ENCODE peak calls at places on chromosomes 13 and 19, in six cellular contexts. A is uterus, X is brain microvascular endothelial cell, O is ascending aorta, Z is heart right ventricle, H is upper lobe of left lung. E is an unnamed sample.

GRCh38 chr13:59687028-59687427 is 476.7 kb downstream of the DIAPH3 start:
- DNase-seq in X (no peak), O (no peak), H (no peak), A (no peak), Z (no peak), E (no peak)

GRCh38 chr13:23551213-23552008 is 18.8 kb upstream of the TNFRSF19 start:
- DNase-seq in X (no peak), A (no peak), Z (no peak), H (no peak), O (no peak), E (no peak)

GRCh38 chr13:61286148-61286745 is 129.4 kb downstream of the PCDH20 start:
- DNase-seq in O (no peak), A (no peak), H (no peak), X (no peak), Z (no peak), E (no peak)

GRCh38 chr13:30159446-30159839 is 147.9 kb downstream of the KATNAL1 start:
- DNase-seq in X (peak), A (no peak), H (no peak), O (no peak), Z (no peak), E (peak)

GRCh38 chr13:111198979-111199378 is 83.9 kb downstream of the ARHGEF7 start:
- DNase-seq in Z (no peak), X (no peak), O (no peak), A (no peak), H (no peak), E (no peak)

GRCh38 chr13:53200498-53201453 is 172.2 kb downstream of the OLFM4 start:
- DNase-seq in A (no peak), X (no peak), O (no peak), Z (peak), H (peak), E (no peak)

GRCh38 chr13:107847406-107847805 is 367.9 kb downstream of the LIG4 start:
- DNase-seq in H (no peak), X (no peak), A (no peak), O (no peak), Z (no peak), E (no peak)

GRCh38 chr13:110616103-110617101 is 1.1 kb downstream of the NAXD start:
- DNase-seq in Z (no peak), A (no peak), X (peak), O (peak), H (peak), E (peak)

GRCh38 chr13:101115762-101116161 is 300.5 kb downstream of the NALCN start:
- DNase-seq in H (no peak), Z (no peak), A (no peak), X (no peak), O (no peak), E (no peak)

GRCh38 chr13:65932587-65933239 is 1297.4 kb downstream of the PCDH9 start:
- DNase-seq in X (no peak), O (no peak), A (no peak), H (no peak), Z (no peak), E (no peak)

GRCh38 chr13:39870197-39870746 is 214.8 kb downstream of the COG6 start:
- DNase-seq in X (no peak), O (no peak), H (no peak), A (no peak), Z (no peak), E (no peak)

GRCh38 chr13:38042771-38043170 is 173.2 kb upstream of the TRPC4 start:
- DNase-seq in Z (no peak), O (no peak), H (no peak), X (peak), A (no peak), E (no peak)

GRCh38 chr13:32164622-32165268 is 133.2 kb downstream of the FRY start:
- DNase-seq in H (peak), Z (no peak), A (no peak), O (no peak), X (peak), E (no peak)

GRCh38 chr13:46575843-46576242 is 22.9 kb downstream of the LRCH1 start:
- DNase-seq in O (no peak), H (no peak), Z (no peak), A (no peak), X (peak), E (no peak)

GRCh38 chr13:42899266-42899665 is 92.8 kb downstream of the EPSTI1 start:
- DNase-seq in A (no peak), O (no peak), H (no peak), X (no peak), Z (no peak), E (no peak)

GRCh38 chr13:106083620-106084350 is 451.7 kb downstream of the EFNB2 start:
- DNase-seq in H (peak), A (no peak), Z (no peak), X (peak), O (no peak), E (no peak)

GRCh38 chr19:53892981-53893325 is 11.0 kb downstream of the PRKCG start:
- DNase-seq in Z (no peak), O (no peak), X (no peak), H (no peak), A (no peak), E (no peak)

GRCh38 chr19:39473443-39473960 is 7.1 kb upstream of the TIMM50 start:
- DNase-seq in X (no peak), O (no peak), A (no peak), Z (no peak), H (no peak), E (no peak)

GRCh38 chr13:113920606-113921306 is 53.1 kb downstream of the C13orf46 start:
- DNase-seq in O (no peak), A (no peak), Z (no peak), X (no peak), H (peak), E (peak)

GRCh38 chr13:114167885-114168284 is 11.2 kb upstream of the CFAP97D2 start:
- DNase-seq in Z (no peak), O (no peak), H (no peak), A (no peak), X (no peak), E (no peak)

GRCh38 chr13:85236431-85236830 is 562.8 kb downstream of the SLITRK6 start:
- DNase-seq in H (no peak), Z (no peak), A (no peak), O (no peak), X (peak), E (no peak)

GRCh38 chr19:1004803-1005664 is 4.8 kb downstream of the GRIN3B start:
- DNase-seq in X (no peak), O (no peak), A (no peak), H (no peak), Z (no peak), E (no peak)

GRCh38 chr19:1007399-1007745 is 7.2 kb downstream of the GRIN3B start:
- DNase-seq in Z (no peak), O (no peak), H (no peak), A (no peak), X (no peak), E (no peak)

GRCh38 chr19:1008268-1009042 is 8.2 kb downstream of the GRIN3B start:
- DNase-seq in Z (no peak), H (no peak), A (no peak), O (no peak), X (no peak), E (no peak)

GRCh38 chr19:1007852-1008251 is 7.6 kb downstream of the GRIN3B start:
- DNase-seq in Z (no peak), X (no peak), H (no peak), A (no peak), O (no peak), E (no peak)

DNA sequence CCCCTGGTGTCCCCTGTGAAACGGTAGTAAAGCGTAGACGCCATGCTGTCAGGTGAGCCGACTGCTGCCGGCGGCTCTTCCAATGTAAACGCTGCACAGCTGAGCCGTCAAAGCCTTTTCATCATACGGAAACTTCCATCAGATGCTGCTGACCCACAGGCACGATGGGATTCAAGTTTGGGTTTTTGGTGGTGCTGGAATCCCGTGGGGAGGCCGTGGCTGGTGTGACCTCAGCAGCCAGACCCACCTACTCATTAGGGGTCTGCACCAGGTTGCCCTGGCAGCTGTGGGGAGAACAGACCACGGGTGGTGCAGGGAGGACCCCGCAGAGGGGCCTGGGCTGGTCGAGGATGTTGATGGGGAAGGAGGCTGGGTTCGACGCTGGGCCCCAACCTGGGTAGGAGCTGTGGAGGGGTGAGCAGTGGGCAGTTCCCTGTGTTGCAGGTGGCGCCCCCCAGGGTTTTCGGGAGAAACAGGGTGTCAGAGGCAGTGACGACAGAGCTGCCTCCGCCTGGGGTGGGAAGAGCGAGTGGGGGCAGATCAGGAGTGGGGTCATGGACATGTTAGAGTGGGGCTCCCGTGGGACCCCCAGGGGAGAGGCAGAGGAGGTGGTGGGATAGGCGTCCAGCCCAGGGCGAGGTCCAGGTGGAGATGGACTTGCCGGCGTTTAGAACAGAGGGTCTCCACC is 6.6 kb downstream of the GRIN3B start:
- DNase-seq in H (no peak), O (no peak), Z (no peak), X (no peak), A (no peak), E (no peak)
- H3K27ac ChIP-seq in H (no peak), O (no peak), Z (no peak), X (no peak), A (no peak), E (no peak)

DNA sequence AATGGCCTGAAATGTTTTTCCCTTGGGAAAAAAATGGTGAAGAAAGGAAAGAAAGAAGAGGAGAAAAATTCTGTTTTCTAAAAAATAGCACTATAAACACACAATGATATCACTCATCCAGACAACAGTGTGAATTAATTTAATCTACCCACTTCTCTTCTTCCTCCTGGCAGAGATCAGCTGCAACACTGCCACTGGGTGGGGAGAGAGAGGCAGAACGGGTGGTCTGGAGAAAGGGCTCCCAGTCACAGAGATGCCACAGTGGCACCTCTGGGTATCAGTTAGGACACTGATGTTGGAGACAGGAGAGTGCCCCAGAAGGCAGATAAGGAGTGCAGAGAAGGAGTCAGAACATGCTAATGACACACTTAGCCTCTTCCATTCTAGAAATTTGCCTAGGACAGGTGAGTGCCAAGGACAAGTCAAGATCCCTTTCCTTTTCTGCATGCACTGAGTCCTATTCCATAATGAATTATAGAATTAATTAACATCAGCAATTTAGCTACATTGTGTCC is 168.6 kb downstream of the SUCLA2 start:
- DNase-seq in A (no peak), H (no peak), Z (no peak), O (no peak), X (no peak), E (no peak)
- TF ChIP-seq CTCF in A (no peak), H (no peak), Z (no peak), O (no peak), X (peak), E (no peak)

GRCh38 chr13:99374994-99375805 is 68.0 kb upstream of the GPR183 start:
- DNase-seq in X (no peak), O (no peak), Z (no peak), A (no peak), H (no peak), E (no peak)

GRCh38 chr13:99376924-99377323 is 69.7 kb upstream of the GPR183 start:
- DNase-seq in A (no peak), O (no peak), X (no peak), Z (no peak), H (no peak), E (no peak)

GRCh38 chr13:99376132-99376531 is 68.9 kb upstream of the GPR183 start:
- DNase-seq in O (no peak), H (peak), A (no peak), X (no peak), Z (no peak), E (no peak)

GRCh38 chr13:99374169-99374991 is 67.2 kb upstream of the GPR183 start:
- DNase-seq in A (no peak), H (no peak), X (no peak), Z (no peak), O (no peak), E (no peak)

GRCh38 chr13:99375806-99376080 is 68.5 kb upstream of the GPR183 start:
- DNase-seq in X (no peak), A (no peak), O (no peak), H (no peak), Z (no peak), E (no peak)
- H3K27ac ChIP-seq in X (no peak), A (no peak), O (no peak), H (no peak), Z (no peak), E (no peak)

DNA sequence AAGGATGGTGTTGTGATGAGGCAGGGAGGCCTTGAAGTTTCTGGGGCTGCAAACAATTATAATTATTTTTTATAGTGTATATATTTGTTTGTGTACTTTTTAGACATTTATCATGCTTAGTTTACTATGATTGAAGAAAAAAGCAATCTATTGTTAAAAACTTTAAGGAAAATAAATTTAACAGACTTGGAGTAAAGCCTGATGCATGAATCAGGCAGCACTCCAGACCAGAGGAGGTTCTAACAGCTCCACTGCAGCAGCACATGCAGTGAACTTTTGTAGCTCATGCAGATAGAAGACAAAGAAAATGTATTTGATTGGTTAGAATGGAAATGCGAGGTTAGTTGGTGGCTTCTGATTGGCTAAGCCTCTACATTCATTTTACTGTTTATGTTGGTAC is 36.8 kb upstream of the PABPC3 start:
- DNase-seq in X (no peak), Z (no peak), O (no peak), A (no peak), H (no peak), E (no peak)
- TF ChIP-seq CTCF in X (no peak), Z (no peak), O (no peak), A (no peak), H (no peak), E (no peak)

GRCh38 chr19:19386373-19386869 is 19.1 kb upstream of the GATAD2A start:
- DNase-seq in O (no peak), Z (no peak), X (no peak), A (no peak), H (no peak), E (no peak)

GRCh38 chr19:19385131-19385899 is 20.2 kb upstream of the GATAD2A start:
- DNase-seq in A (peak), Z (peak), X (peak), O (peak), H (peak), E (peak)

GRCh38 chr19:19387108-19387507 is 18.4 kb upstream of the GATAD2A start:
- DNase-seq in H (no peak), O (no peak), A (no peak), Z (no peak), X (no peak), E (no peak)

GRCh38 chr19:19384486-19384885 is 21.0 kb upstream of the GATAD2A start:
- DNase-seq in H (no peak), X (no peak), A (no peak), Z (no peak), O (no peak), E (no peak)

DNA sequence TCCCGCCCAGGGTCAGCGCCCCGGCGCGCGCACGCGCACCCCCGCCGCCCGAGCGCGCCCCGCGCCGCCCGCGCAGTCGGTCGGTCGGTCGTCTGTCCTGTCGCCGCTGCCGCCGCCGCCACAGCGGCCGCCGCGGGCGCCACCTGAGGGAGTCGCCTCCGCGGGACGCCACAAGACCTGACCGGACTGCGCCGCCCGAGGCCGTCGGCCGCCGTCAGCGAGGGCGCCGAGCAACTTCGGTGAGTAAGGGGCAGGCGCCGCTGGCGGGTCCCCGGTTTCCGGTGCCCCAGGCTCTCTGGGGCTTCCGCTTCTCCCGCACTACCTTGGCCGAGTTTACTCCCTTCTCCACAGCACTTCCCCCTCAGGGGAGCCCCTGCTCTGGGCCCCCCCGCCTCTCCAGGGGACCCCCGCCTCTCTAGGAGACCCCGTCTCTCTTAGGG is 19.6 kb upstream of the GATAD2A start:
- DNase-seq in X (no peak), Z (no peak), H (peak), A (no peak), O (no peak), E (no peak)
- H3K27ac ChIP-seq in X (peak), Z (peak), H (peak), A (peak), O (peak), E (peak)

GRCh38 chr13:86792153-86792651 is 879.0 kb upstream of the SLITRK5 start:
- DNase-seq in X (no peak), H (no peak), O (no peak), Z (no peak), A (no peak), E (no peak)
- TF ChIP-seq CTCF in X (no peak), H (no peak), O (no peak), Z (no peak), A (no peak), E (no peak)

DNA sequence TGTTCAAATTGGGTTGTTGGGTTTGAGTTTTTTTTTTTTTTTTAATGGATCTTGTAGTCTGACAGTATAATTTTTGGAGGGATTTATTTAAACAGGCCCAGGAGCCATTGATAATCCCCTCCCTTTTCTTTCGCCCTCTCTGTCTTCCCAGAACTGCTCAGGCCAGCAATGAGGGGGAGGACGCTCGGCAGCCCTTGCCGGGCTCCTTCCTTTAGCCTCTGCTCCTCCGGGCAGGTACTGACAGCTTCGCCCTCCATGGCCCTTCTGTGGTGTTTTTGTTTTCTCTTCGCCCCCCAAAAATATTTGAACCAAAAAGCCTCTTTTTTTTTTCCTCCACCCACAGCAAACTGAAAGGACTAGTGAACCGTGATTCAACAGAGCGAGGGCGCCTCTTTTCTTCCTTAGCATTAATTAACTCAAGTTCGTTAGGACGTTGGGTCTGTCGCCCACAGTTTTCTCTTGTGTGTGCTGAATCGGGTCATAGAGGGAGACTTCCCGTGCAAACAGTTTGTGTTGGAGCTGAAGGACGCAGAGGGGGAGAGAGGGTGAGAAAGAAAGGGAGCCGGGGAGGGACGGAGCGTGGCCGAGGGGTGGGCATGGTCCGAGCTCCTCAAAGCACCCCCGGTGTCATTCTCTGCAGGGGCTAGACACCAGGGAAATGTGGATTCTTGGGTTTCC is 21.5 kb downstream of the NFIX start:
- DNase-seq in Z (no peak), A (no peak), O (no peak), H (no peak), X (no peak), E (no peak)
- H3K27ac ChIP-seq in Z (peak), A (peak), O (peak), H (peak), X (no peak), E (peak)

GRCh38 chr19:40570313-40571004 is 6.2 kb upstream of the SHKBP1 start:
- DNase-seq in A (peak), H (peak), O (peak), X (peak), Z (peak), E (peak)
- TF ChIP-seq CTCF in A (no peak), H (peak), O (no peak), X (peak), Z (no peak), E (peak)